ENCODE peak calls at places on chromosome 22, in four cellular contexts. H is stomach, K is GM23338, L is aorta. S is an unnamed sample. For H3K4me1 and H3K36me3, the result is how much of the 10 kb centered on the place peaks cover.

GRCh38 chr22:47059701-47060161 is 297.3 kb downstream of the TBC1D22A start:
- DNase-seq in H (no peak), K (no peak), L (no peak), S (no peak)

GRCh38 chr22:37229012-37229804 is 14.9 kb downstream of the RAC2 start:
- DNase-seq in H (no peak), K (no peak), L (peak), S (no peak)

GRCh38 chr22:33666661-33667619 is 253.3 kb downstream of the LARGE1 start:
- DNase-seq in H (peak), K (peak), L (no peak), S (no peak)

GRCh38 chr22:35761037-35761436 is 43.4 kb downstream of the APOL5 start:
- DNase-seq in H (no peak), K (peak), L (no peak), S (no peak)

GRCh38 chr22:37095113-37095512 is 14.4 kb downstream of the TMPRSS6 start:
- DNase-seq in H (no peak), K (no peak), L (no peak), S (no peak)

GRCh38 chr22:37406836-37407235 is 20.4 kb downstream of the ELFN2 start:
- DNase-seq in H (no peak), K (no peak), L (no peak), S (no peak)

GRCh38 chr22:43393132-43393844 is 18.5 kb upstream of the MPPED1 start:
- DNase-seq in H (no peak), K (no peak), L (no peak), S (no peak)

GRCh38 chr22:34973926-34974325 is 92.0 kb upstream of the ISX start:
- DNase-seq in H (no peak), K (no peak), L (no peak), S (no peak)

GRCh38 chr22:45884201-45885067 is 92.5 kb downstream of the WNT7B start:
- DNase-seq in H (no peak), K (no peak), L (peak), S (no peak)

GRCh38 chr22:19772673-19773469 is 12.3 kb downstream of the TBX1 start:
- DNase-seq in H (peak), K (no peak), L (peak), S (no peak)

GRCh38 chr22:28711820-28712777 is 29.5 kb downstream of the CHEK2 start:
- DNase-seq in H (no peak), K (no peak), L (no peak), S (no peak)

GRCh38 chr22:45604239-45604711 is 67.4 kb upstream of the ATXN10 start:
- DNase-seq in H (no peak), K (no peak), L (no peak), S (no peak)

GRCh38 chr22:19808873-19809478 is 45.7 kb downstream of the GNB1L start:
- DNase-seq in H (no peak), K (no peak), L (peak), S (no peak)

GRCh38 chr22:21762712-21763581 is 27.4 kb upstream of the YPEL1 start:
- DNase-seq in H (no peak), K (no peak), L (no peak), S (no peak)

GRCh38 chr22:47092896-47093311 is 330.5 kb downstream of the TBC1D22A start:
- DNase-seq in H (no peak), K (no peak), L (no peak), S (no peak)

GRCh38 chr22:25370322-25370721 is 150.9 kb downstream of the CRYBB2 start:
- DNase-seq in H (no peak), K (peak), L (no peak), S (no peak)
- H3K4me1 ChIP-seq in H (under half), K (under half), L (under half), S (under half)

DNA sequence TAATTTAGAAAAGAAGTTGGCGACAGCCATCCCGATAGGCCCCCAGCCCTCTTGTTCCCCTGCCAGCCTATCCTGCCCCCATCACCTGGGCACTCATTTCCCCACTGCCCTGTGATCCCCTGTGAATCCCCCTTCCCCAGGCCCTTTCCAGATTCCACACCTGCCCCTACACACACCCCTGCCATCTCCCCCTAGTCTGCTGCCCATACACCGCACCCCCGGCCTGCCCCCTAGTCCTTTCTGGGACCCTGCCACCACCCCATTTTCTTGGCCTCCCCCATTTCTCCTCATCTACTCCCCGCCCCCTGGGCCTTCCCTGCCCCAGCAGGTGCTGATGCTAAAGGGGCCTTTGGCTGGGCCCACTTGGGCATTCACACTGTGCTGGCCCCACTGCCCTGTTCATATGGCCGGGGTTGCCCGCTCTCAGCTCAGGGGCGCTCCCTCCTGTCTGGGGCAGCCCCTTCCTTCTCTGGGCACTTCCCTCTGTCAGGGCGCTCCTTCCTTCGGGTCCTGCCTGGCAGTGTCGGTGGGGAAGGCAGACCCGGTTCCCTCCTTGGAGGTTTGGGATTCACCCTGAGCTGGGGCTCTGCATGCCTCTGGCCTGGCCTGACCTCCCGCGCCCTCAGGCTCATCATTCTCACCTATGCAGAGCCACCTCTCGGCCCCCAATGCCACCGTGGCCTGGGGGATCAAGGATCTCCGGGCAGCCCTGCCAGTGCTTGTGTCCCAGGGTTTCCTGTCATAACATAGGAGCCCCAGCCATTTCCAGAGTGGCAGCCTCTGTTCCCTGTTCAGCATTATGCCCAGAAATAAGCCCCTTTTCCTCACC is 108.2 kb downstream of the BCR start:
- DNase-seq in H (no peak), K (no peak), L (no peak), S (no peak)
- H3K36me3 ChIP-seq in H (half or more), K (under half), L (under half), S (under half)

GRCh38 chr22:50471197-50471847 is 3.5 kb downstream of the SBF1 start:
- DNase-seq in H (no peak), K (no peak), L (no peak), S (no peak)

GRCh38 chr22:50471962-50472361 is 2.9 kb downstream of the SBF1 start:
- DNase-seq in H (no peak), K (no peak), L (no peak), S (no peak)

GRCh38 chr22:50469377-50470305 is 5.2 kb downstream of the SBF1 start:
- DNase-seq in H (peak), K (peak), L (peak), S (peak)

GRCh38 chr22:50468626-50469025 is 6.2 kb downstream of the SBF1 start:
- DNase-seq in H (no peak), K (no peak), L (no peak), S (peak)

GRCh38 chr22:50470491-50470890 is 4.3 kb downstream of the SBF1 start:
- DNase-seq in H (no peak), K (no peak), L (no peak), S (no peak)
- H3K4me1 ChIP-seq in H (half or more), K (under half), L (under half), S (under half)

DNA sequence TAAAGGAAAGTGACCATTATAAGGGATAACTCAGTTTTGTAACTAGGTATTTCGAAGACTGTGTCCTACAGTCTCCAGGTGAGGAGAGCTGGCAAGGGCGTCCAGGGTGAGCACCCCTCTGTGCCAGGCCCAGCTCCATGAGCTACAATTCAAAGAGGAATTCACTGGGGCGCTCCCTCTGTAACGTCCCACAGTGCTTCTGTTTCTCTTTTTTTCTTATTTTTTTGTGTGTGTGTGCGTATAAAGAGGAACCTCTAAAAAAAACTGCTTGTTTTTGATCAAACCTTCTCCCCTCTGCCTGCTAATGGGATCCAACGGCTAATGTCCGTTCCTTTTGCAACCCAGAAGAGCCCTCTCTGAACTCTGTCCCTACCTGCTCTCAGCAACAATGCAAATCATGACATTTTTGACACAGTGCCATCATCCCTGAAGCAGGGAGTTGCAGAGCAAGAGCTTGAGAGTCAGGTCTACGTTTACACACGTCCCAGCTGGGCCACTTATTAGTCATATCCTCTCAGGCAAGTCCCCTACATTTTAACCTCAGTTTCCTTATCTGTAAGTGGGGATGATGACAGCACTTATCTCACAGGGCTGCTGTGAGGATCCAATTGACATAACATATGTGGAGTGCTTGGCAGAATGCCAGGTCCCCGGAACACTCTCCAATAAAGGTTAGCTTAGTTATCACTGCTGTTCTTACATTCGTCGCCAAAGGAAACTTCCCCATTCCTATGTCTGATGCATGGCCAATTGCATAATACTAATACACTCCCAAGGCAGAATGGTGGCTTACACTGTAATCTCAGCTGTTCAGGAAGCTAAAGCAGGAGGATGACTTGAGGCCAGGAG is 16.9 kb downstream of the ASCC2 start:
- DNase-seq in H (peak), K (no peak), L (peak), S (no peak)
- H3K36me3 ChIP-seq in H (half or more), K (under half), L (under half), S (under half)

DNA sequence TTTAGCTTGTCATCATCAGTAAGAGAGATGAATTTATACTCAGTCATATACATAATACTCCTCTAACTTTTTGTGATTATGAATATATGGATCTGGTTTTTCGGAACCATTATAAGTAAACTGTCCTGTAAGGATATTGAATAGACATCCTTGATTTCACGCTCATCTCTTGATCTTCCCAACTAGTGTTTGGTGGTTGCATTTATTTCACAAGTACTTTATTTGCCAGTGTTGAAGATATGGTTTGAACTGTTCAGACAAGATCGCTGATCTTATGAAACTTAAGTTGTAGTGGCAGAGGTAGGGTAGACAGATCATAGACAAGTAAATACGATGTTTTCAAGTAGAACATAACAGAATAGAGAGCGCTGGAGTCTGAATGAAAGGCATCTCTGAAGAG is 3.0 kb downstream of the FBXO7 start:
- DNase-seq in H (no peak), K (no peak), L (no peak), S (no peak)
- H3K4me1 ChIP-seq in H (under half), K (under half), L (under half), S (under half)

GRCh38 chr22:39512026-39512425 is 8.3 kb upstream of the ATF4 start:
- DNase-seq in H (no peak), K (no peak), L (no peak), S (no peak)

GRCh38 chr22:39510529-39511149 is 8.5 kb downstream of the MIEF1 start:
- DNase-seq in H (no peak), K (peak), L (no peak), S (no peak)

GRCh38 chr22:39511226-39511625 is 9.1 kb upstream of the ATF4 start:
- DNase-seq in H (no peak), K (no peak), L (no peak), S (no peak)

GRCh38 chr22:39504071-39504470 is 2.0 kb downstream of the MIEF1 start:
- DNase-seq in H (no peak), K (no peak), L (no peak), S (no peak)

DNA sequence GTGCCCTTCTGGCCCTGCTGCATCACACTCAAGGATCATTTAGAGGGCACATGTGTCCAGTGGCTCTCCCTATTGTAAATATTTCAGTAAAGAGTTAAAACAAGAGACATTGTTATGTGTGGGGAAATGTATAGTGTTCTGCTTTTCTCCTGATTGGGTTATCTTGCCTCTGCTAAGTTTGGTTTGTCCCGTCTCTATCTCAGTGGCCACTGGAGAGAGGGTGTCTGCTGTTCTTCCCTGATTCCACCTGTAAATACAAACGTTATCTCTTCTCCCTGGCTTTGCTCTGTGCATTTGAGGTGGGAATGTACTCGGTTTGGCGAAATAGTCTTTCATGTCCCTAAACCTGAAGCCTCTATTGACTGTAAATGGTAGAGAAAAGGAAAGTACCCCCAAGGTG is 6.3 kb downstream of the MIEF1 start:
- DNase-seq in H (no peak), K (no peak), L (no peak), S (no peak)
- H3K36me3 ChIP-seq in H (half or more), K (under half), L (under half), S (half or more)

GRCh38 chr22:39250131-39250530 is 5.3 kb upstream of the PDGFB start:
- DNase-seq in H (no peak), K (no peak), L (no peak), S (no peak)
- H3K4me1 ChIP-seq in H (under half), K (under half), L (under half), S (under half)

GRCh38 chr22:41873391-41873790 is 40.5 kb downstream of the SREBF2 start:
- DNase-seq in H (no peak), K (no peak), L (no peak), S (no peak)
- H3K36me3 ChIP-seq in H (half or more), K (half or more), L (under half), S (half or more)

S was measured in pancreas.